ENCODE peak calls at places on chromosomes 3 and 15, in four cellular contexts. F is stomach, C is upper lobe of left lung, V is transverse colon. E is an unnamed sample. For H3K4me1, the result is how much of the 10 kb centered on the place peaks cover.

GRCh38 chr3:183341545-183342288 is 86.7 kb downstream of the MCF2L2 start:
- DNase-seq in F (no peak), C (no peak), V (no peak), E (no peak)

GRCh38 chr15:67822537-67823370 is 2.6 kb upstream of the SKOR1 start:
- DNase-seq in F (no peak), C (no peak), V (no peak), E (peak)

GRCh38 chr15:40150163-40150925 is 10.5 kb upstream of the BUB1B start:
- DNase-seq in F (peak), C (peak), V (peak), E (no peak)

GRCh38 chr3:157782236-157782635 is 279.0 kb upstream of the VEPH1 start:
- DNase-seq in F (no peak), C (no peak), V (no peak), E (no peak)

GRCh38 chr3:187919018-187919417 is 173.8 kb upstream of the BCL6 start:
- DNase-seq in F (no peak), C (peak), V (peak), E (no peak)

GRCh38 chr3:191417457-191417729 is 43.6 kb upstream of the PYDC2 start:
- DNase-seq in F (no peak), C (no peak), V (no peak), E (no peak)

GRCh38 chr3:63927623-63928280 is 15.6 kb upstream of the SCAANT1 start:
- DNase-seq in F (no peak), C (no peak), V (no peak), E (no peak)

GRCh38 chr15:44780608-44781007 is 44.3 kb downstream of the TRIM69 start:
- DNase-seq in F (no peak), C (no peak), V (no peak), E (no peak)

GRCh38 chr3:14303336-14304100 is 98.9 kb upstream of the SLC6A6 start:
- DNase-seq in F (no peak), C (no peak), V (no peak), E (no peak)

GRCh38 chr15:43998607-43999006 is 171.8 kb downstream of the WDR76 start:
- DNase-seq in F (no peak), C (no peak), V (peak), E (no peak)

GRCh38 chr3:68206524-68207117 is 552.2 kb upstream of the SUCLG2 start:
- DNase-seq in F (no peak), C (no peak), V (no peak), E (no peak)

GRCh38 chr3:144257381-144257780 is 285.8 kb downstream of the DIPK2A start:
- DNase-seq in F (no peak), C (no peak), V (no peak), E (no peak)

GRCh38 chr15:55741592-55742497 is 1.1 kb downstream of the PRTG start:
- DNase-seq in F (no peak), C (peak), V (no peak), E (no peak)

GRCh38 chr3:52480768-52481715 is 14.1 kb upstream of the STAB1 start:
- DNase-seq in F (no peak), C (no peak), V (no peak), E (no peak)

GRCh38 chr3:155270485-155271342 is 22.8 kb downstream of the STRIT1 start:
- DNase-seq in F (no peak), C (no peak), V (no peak), E (no peak)

GRCh38 chr15:51579012-51579411 is 43.6 kb downstream of the DMXL2 start:
- DNase-seq in F (no peak), C (no peak), V (no peak), E (no peak)

GRCh38 chr3:35965908-35966307 is 326.6 kb downstream of the ARPP21 start:
- DNase-seq in F (no peak), C (no peak), V (no peak), E (no peak)

GRCh38 chr15:79283252-79284048 is 928 bp downstream of the ANKRD34C start:
- DNase-seq in F (no peak), C (no peak), V (no peak), E (no peak)

GRCh38 chr15:84605225-84605882 is 4.5 kb downstream of the ZSCAN2 start:
- DNase-seq in F (no peak), C (no peak), V (no peak), E (no peak)

GRCh38 chr3:128492353-128493220 is at the start of gene GATA2:
- DNase-seq in F (no peak), C (peak), V (no peak), E (peak)

GRCh38 chr15:98604983-98605382 is 43.4 kb upstream of the IGF1R start:
- DNase-seq in F (no peak), C (no peak), V (no peak), E (no peak)

GRCh38 chr3:189132125-189132744 is 39.5 kb upstream of the TPRG1 start:
- DNase-seq in F (peak), C (peak), V (peak), E (peak)

DNA sequence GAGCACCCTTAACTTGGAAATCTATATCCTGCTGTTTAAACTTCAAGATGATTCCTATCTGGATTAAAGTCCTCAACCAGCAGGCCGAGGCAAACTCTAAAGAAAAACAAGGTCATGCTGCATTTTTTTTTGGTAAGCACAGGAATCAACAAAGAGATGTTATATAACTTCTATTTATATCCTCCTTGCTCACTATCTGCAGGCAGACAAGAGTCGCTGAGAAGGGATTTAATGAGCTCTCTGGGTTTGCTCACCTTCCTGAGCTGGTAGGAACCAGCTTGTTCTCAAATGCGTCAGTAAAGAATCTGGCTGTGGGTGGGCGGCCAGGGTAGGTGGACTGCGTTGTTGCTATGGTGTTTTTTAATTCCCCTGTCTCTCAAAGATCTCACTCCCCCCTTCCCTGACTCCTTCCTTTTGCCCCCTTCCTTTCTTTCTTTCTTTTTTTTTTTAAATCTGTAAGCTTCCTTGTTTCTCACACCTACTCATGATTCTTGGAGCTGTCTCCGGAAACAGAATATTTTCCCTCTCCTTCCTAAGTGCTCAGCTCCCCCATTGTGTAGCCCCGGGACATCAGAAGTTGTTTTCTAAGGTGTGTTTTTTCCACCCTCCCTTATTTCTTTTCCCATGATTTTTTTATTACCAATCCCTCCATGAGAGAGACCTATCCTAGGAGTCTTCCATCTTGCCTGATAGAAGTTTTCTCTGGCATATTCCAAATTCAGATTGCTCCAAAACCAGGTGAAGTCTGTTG is 228.8 kb upstream of the BHLHE40 start:
- DNase-seq in F (no peak), C (no peak), V (no peak), E (no peak)
- TF ChIP-seq POLR2A in F (no peak), C (no peak), V (no peak), E (no peak)

GRCh38 chr15:52728899-52729298 is 49.7 kb upstream of the ATOSA start:
- DNase-seq in F (no peak), C (no peak), V (no peak), E (no peak)
- TF ChIP-seq POLR2AphosphoS5 in F (no peak), C (no peak), V (no peak), E (no peak)

DNA sequence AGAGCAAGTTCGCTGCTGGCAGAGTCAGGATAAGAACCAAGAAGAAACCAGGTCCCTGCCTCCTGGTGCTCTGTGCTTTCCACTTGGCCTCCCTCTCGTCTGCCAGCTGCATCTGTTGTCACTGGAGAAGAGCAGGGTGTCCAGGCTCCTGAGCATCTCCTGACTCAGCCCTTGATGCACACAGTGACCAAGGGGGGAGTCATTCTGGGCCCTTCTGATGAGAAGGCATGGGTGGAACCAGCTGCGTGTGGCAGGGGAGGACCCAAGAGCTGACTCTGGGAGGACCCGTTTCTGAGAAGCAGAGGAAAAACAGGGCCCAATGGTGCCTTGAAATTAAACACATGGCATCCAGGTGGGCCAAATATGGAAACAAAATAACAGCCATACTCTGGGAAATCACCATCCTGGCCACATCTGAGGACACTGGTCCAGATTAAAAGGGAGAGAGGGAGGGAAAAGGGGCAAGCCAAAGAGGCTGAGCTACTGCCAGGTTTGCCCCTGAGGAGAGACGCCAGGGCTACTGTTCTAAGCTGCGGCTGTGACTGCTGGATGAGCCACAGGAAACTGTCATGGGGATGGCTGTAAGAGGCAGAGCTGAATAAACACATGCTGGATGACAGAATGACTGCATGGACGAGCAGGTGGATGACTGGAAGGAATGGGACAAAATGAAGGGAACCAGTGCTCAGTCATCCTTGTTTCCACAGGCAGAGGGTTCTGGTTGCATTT is 58.1 kb upstream of the CA12 start:
- DNase-seq in F (no peak), C (no peak), V (no peak), E (no peak)
- H3K4me1 ChIP-seq in F (under half), C (under half), V (under half), E (under half)

GRCh38 chr3:16264708-16265454 is at the start of the genes DPH3 and OXNAD1:
- DNase-seq in F (peak), C (peak), V (peak), E (peak)
- TF ChIP-seq POLR2A in F (no peak), C (peak), V (peak), E (peak)

GRCh38 chr3:15875016-15875689 is 77.4 kb upstream of the ANKRD28 start:
- DNase-seq in F (no peak), C (no peak), V (no peak), E (no peak)
- TF ChIP-seq POLR2AphosphoS5 in F (no peak), C (no peak), V (no peak), E (no peak)

DNA sequence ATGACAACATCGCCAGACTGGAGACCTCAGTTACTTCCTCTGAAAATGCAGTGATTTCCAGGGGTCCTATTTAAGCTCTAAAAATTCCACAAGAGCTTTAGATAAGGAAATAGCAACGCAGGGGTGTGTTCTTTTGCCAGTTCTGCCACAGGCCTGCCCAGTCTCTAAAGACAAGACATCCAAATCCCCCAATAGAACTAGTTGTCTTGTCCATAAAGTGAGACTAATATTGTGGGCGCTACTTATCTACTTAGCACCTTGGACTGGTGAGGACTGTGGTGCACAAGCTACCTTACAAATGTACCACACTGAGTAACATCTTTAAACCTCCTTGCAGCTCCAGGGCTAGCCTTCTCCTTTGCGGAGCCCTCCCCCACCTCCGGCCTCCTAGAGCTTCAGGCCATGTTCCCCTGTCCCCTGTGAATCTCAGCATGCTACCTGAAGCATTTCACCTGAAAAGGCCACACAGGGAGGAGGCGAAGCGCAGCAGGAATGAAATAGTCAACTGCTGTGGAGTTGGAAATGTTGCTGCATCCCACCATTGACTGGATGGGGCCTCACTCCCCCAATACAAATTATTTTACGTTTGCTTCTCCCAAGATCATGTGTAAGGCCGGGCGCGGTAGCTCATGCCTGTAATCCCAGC is 9.6 kb upstream of the LRRC2 start:
- DNase-seq in F (no peak), C (no peak), V (no peak), E (no peak)
- H3K4me1 ChIP-seq in F (under half), C (under half), V (under half), E (under half)

GRCh38 chr15:49164865-49165264 is 5.2 kb upstream of the GALK2 start:
- DNase-seq in F (no peak), C (no peak), V (no peak), E (no peak)

GRCh38 chr15:49171790-49172189 is 1.7 kb downstream of the GALK2 start:
- DNase-seq in F (no peak), C (no peak), V (no peak), E (no peak)

GRCh38 chr15:49174902-49175301 is 4.9 kb downstream of the GALK2 start:
- DNase-seq in F (no peak), C (no peak), V (no peak), E (no peak)

GRCh38 chr15:49168026-49168425 is 2.0 kb upstream of the GALK2 start:
- DNase-seq in F (no peak), C (no peak), V (no peak), E (no peak)

DNA sequence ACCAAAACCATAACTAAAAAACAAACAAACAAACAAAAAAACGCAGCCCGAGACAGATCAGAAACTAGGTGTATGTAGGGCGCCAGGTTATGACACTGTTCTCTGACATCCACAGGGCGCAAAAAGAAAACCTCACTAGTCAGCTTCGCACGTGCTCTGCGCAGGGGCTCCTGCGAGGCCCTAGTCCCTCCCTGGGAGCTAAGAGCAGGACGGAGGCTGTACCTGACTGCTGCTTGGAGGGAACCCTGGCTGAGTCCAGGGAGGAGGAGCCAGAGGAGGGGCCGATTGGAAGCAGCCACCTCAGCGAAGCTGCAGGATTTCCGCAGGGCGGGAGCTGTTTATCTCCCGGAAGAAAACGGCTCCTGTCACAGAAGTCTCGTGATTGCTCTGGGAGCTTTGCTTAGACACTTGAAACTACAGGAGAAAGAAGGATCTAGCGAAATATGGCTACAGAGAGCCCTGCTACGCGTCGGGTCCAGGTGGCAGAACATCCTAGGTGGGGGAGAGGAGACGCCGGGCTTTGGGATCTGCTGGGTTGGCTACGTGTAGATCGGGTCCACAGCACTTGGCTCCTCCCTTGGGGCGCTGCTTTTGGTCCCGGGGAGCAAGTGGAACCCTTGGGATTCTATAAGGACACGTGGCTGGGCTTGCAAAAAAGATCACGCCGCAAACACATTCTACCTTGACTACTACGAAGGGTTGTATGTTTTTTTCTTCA is at the start of gene GALK2:
- DNase-seq in F (peak), C (peak), V (peak), E (peak)
- TF ChIP-seq POLR2A in F (no peak), C (peak), V (peak), E (no peak)

GRCh38 chr3:20529911-20530310 is 343.9 kb upstream of the SGO1 start:
- DNase-seq in F (no peak), C (no peak), V (no peak), E (no peak)
- TF ChIP-seq POLR2AphosphoS5 in F (no peak), C (no peak), V (no peak), E (no peak)

GRCh38 chr3:141093397-141093796 is 42.2 kb downstream of the SPSB4 start:
- DNase-seq in F (no peak), C (no peak), V (no peak), E (no peak)

GRCh38 chr3:141093971-141094401 is 42.8 kb downstream of the SPSB4 start:
- DNase-seq in F (peak), C (no peak), V (no peak), E (no peak)

GRCh38 chr3:141089339-141090152 is 38.4 kb downstream of the SPSB4 start:
- DNase-seq in F (no peak), C (no peak), V (no peak), E (no peak)

GRCh38 chr3:141092663-141093062 is 41.5 kb downstream of the SPSB4 start:
- DNase-seq in F (no peak), C (no peak), V (no peak), E (no peak)

GRCh38 chr3:141091416-141091815 is 40.3 kb downstream of the SPSB4 start:
- DNase-seq in F (no peak), C (no peak), V (no peak), E (no peak)
- H3K4me1 ChIP-seq in F (under half), C (under half), V (under half), E (under half)

GRCh38 chr3:185560676-185561075 is 8.3 kb upstream of the LIPH start:
- DNase-seq in F (no peak), C (no peak), V (no peak), E (no peak)

GRCh38 chr3:185555948-185556347 is 3.6 kb upstream of the LIPH start:
- DNase-seq in F (no peak), C (no peak), V (no peak), E (no peak)

GRCh38 chr3:185559706-185560090 is 7.3 kb upstream of the LIPH start:
- DNase-seq in F (no peak), C (no peak), V (no peak), E (peak)

GRCh38 chr3:185561374-185561943 is 9.1 kb upstream of the LIPH start:
- DNase-seq in F (peak), C (peak), V (peak), E (peak)

GRCh38 chr3:185558395-185558794 is 6.0 kb upstream of the LIPH start:
- DNase-seq in F (peak), C (peak), V (peak), E (peak)
- TF ChIP-seq POLR2A in F (no peak), C (no peak), V (no peak), E (no peak)

E was measured in spleen.